ENCODE peak calls at places on chromosomes 3 and 15, in seven cellular contexts. R is NCI-H460, O is H54, I is hepatic stellate cell, D is endothelial cell of umbilical vein, L is GM13977, G is activated T-cell treated with anti-CD3 and anti-CD28 coated beads for 1 hour. H is an unnamed sample.

GRCh38 chr3:184637705-184638104 is 74.2 kb downstream of the MAGEF1 start:
- DNase-seq in R (no peak), O (no peak), I (no peak), D (no peak), L (no peak), G (no peak), H (no peak)

GRCh38 chr3:166283856-166284255 is 446.6 kb upstream of the BCHE start:
- DNase-seq in R (peak; percentile 28), O (no peak), I (no peak), D (peak; percentile 85), L (no peak), G (no peak), H (no peak)

GRCh38 chr3:185646382-185647133 is 60.5 kb downstream of the SENP2 start:
- DNase-seq in R (no peak), O (no peak), I (no peak), D (no peak), L (peak; percentile 33), G (no peak), H (no peak)

GRCh38 chr15:23690450-23690852 is 3.3 kb upstream of the NDN start:
- DNase-seq in R (no peak), O (no peak), I (no peak), D (no peak), L (no peak), G (no peak), H (no peak)

GRCh38 chr3:177673105-177673804 is 476.0 kb upstream of the TBL1XR1 start:
- DNase-seq in R (peak; percentile 26), O (no peak), I (peak; percentile 64), D (peak; percentile 43), L (no peak), G (no peak), H (no peak)

GRCh38 chr3:125250973-125251372 is 38.4 kb upstream of the SLC12A8 start:
- DNase-seq in R (no peak), O (no peak), I (no peak), D (no peak), L (no peak), G (no peak), H (no peak)

GRCh38 chr15:40899536-40900207 is 5.4 kb downstream of the VPS18 start:
- DNase-seq in R (no peak), O (no peak), I (no peak), D (no peak), L (no peak), G (no peak), H (no peak)

GRCh38 chr3:183937601-183938286 is 53.1 kb upstream of the PARL start:
- DNase-seq in R (no peak), O (no peak), I (no peak), D (no peak), L (no peak), G (no peak), H (no peak)

GRCh38 chr3:123186695-123187094 is 15.0 kb upstream of the SEC22A start:
- DNase-seq in R (no peak), O (no peak), I (no peak), D (peak; percentile 50), L (no peak), G (no peak), H (no peak)

GRCh38 chr3:550481-550880 is 353.9 kb downstream of the CHL1 start:
- DNase-seq in R (no peak), O (no peak), I (no peak), D (no peak), L (no peak), G (no peak), H (no peak)

GRCh38 chr3:29370451-29371420 is 89.9 kb downstream of the RBMS3 start:
- DNase-seq in R (no peak), O (no peak), I (no peak), D (no peak), L (no peak), G (no peak), H (no peak)

GRCh38 chr3:41881233-41881821 is 80.6 kb downstream of the ULK4 start:
- DNase-seq in R (peak; percentile 23), O (no peak), I (peak; percentile 15), D (peak; percentile 60), L (peak; percentile 21), G (no peak), H (peak; percentile 35)

GRCh38 chr3:23888617-23889228 is 28.1 kb downstream of the NKIRAS1 start:
- DNase-seq in R (peak; percentile 15), O (no peak), I (no peak), D (peak; percentile 79), L (no peak), G (no peak), H (peak; percentile 8)

GRCh38 chr3:190172751-190173150 is 52.1 kb upstream of the P3H2 start:
- DNase-seq in R (no peak), O (no peak), I (no peak), D (no peak), L (no peak), G (no peak), H (no peak)

GRCh38 chr3:5690904-5691532 is 503.5 kb downstream of the EDEM1 start:
- DNase-seq in R (no peak), O (no peak), I (no peak), D (no peak), L (no peak), G (no peak), H (peak; percentile 1)

GRCh38 chr3:138444104-138444503 is 9.7 kb downstream of the ESYT3 start:
- DNase-seq in R (no peak), O (no peak), I (no peak), D (no peak), L (no peak), G (no peak), H (no peak)

H was measured in DMS53.